ENCODE peak calls at places on chromosomes 13 and 19, in eight cellular contexts. One of them, this sample, is unnamed.

GRCh38 chr19:19956431-19957075 is 55.8 kb downstream of the ZNF93 start:
- DNase-seq in cardiac muscle cell: peak; percentile 4
- DNase-seq in AG04449: no peak
- DNase-seq in IMR-90: no peak
- DNase-seq in choroid plexus epithelial cell: no peak
- DNase-seq in breast epithelium: no peak
- DNase-seq in foreskin fibroblast: no peak
- DNase-seq in tibial nerve: no peak
- DNase-seq in this sample: no peak

GRCh38 chr19:11452814-11453335 is 17.4 kb downstream of the PRKCSH start:
- DNase-seq in AG04449: no peak
- DNase-seq in tibial nerve: no peak
- DNase-seq in breast epithelium: no peak
- DNase-seq in IMR-90: no peak
- DNase-seq in choroid plexus epithelial cell: no peak
- DNase-seq in cardiac muscle cell: no peak
- DNase-seq in foreskin fibroblast: no peak
- DNase-seq in this sample: no peak

GRCh38 chr13:41459754-41460111 is 2.4 kb downstream of the RGCC start:
- DNase-seq in AG04449: no peak
- DNase-seq in tibial nerve: no peak
- DNase-seq in cardiac muscle cell: no peak
- DNase-seq in breast epithelium: no peak
- DNase-seq in IMR-90: no peak
- DNase-seq in choroid plexus epithelial cell: no peak
- DNase-seq in foreskin fibroblast: no peak
- DNase-seq in this sample: no peak

GRCh38 chr13:83377486-83377885 is 504.8 kb downstream of the SLITRK1 start:
- DNase-seq in IMR-90: peak; percentile 72
- DNase-seq in cardiac muscle cell: no peak
- DNase-seq in foreskin fibroblast: peak; percentile 15
- DNase-seq in choroid plexus epithelial cell: peak; percentile 64
- DNase-seq in AG04449: no peak
- DNase-seq in breast epithelium: no peak
- DNase-seq in tibial nerve: no peak
- DNase-seq in this sample: no peak

GRCh38 chr13:46170687-46171086 is 11.3 kb downstream of the LCP1 start:
- DNase-seq in tibial nerve: no peak
- DNase-seq in breast epithelium: no peak
- DNase-seq in IMR-90: no peak
- DNase-seq in AG04449: no peak
- DNase-seq in cardiac muscle cell: peak; percentile 8
- DNase-seq in choroid plexus epithelial cell: peak; percentile 68
- DNase-seq in foreskin fibroblast: no peak
- DNase-seq in this sample: no peak

GRCh38 chr13:98570929-98571372 is 6.0 kb downstream of the STK24 start:
- DNase-seq in breast epithelium: no peak
- DNase-seq in cardiac muscle cell: no peak
- DNase-seq in AG04449: no peak
- DNase-seq in tibial nerve: no peak
- DNase-seq in IMR-90: no peak
- DNase-seq in foreskin fibroblast: no peak
- DNase-seq in choroid plexus epithelial cell: peak; percentile 35
- DNase-seq in this sample: no peak

GRCh38 chr19:3382460-3383100 is 16.2 kb downstream of the NFIC start:
- DNase-seq in IMR-90: no peak
- DNase-seq in cardiac muscle cell: no peak
- DNase-seq in tibial nerve: no peak
- DNase-seq in AG04449: no peak
- DNase-seq in choroid plexus epithelial cell: no peak
- DNase-seq in foreskin fibroblast: no peak
- DNase-seq in breast epithelium: no peak
- DNase-seq in this sample: no peak

GRCh38 chr19:3725640-3726310 is 17.6 kb downstream of the TJP3 start:
- DNase-seq in AG04449: no peak
- DNase-seq in IMR-90: no peak
- DNase-seq in choroid plexus epithelial cell: peak; percentile 19
- DNase-seq in foreskin fibroblast: no peak
- DNase-seq in cardiac muscle cell: peak; percentile 25
- DNase-seq in breast epithelium: peak; percentile 79
- DNase-seq in tibial nerve: no peak
- DNase-seq in this sample: peak; percentile 41

GRCh38 chr19:35788205-35788960 is 13.0 kb downstream of the ARHGAP33 start:
- DNase-seq in tibial nerve: no peak
- DNase-seq in cardiac muscle cell: no peak
- DNase-seq in choroid plexus epithelial cell: no peak
- DNase-seq in breast epithelium: no peak
- DNase-seq in IMR-90: no peak
- DNase-seq in AG04449: no peak
- DNase-seq in foreskin fibroblast: no peak
- DNase-seq in this sample: no peak

GRCh38 chr19:33661336-33661735 is 39.6 kb downstream of the CHST8 start:
- DNase-seq in AG04449: no peak
- DNase-seq in foreskin fibroblast: no peak
- DNase-seq in breast epithelium: no peak
- DNase-seq in IMR-90: no peak
- DNase-seq in cardiac muscle cell: no peak
- DNase-seq in choroid plexus epithelial cell: no peak
- DNase-seq in tibial nerve: no peak
- DNase-seq in this sample: no peak

GRCh38 chr19:802888-803561 is 5.8 kb downstream of the PTBP1 start:
- DNase-seq in AG04449: no peak
- DNase-seq in cardiac muscle cell: peak; percentile 31
- DNase-seq in breast epithelium: no peak
- DNase-seq in foreskin fibroblast: no peak
- DNase-seq in choroid plexus epithelial cell: no peak
- DNase-seq in IMR-90: no peak
- DNase-seq in tibial nerve: no peak
- DNase-seq in this sample: peak; percentile 44

GRCh38 chr19:49497790-49498106 is 1.5 kb downstream of the RPS11 start:
- DNase-seq in AG04449: no peak
- DNase-seq in choroid plexus epithelial cell: no peak
- DNase-seq in foreskin fibroblast: no peak
- DNase-seq in tibial nerve: no peak
- DNase-seq in cardiac muscle cell: no peak
- DNase-seq in breast epithelium: no peak
- DNase-seq in IMR-90: no peak
- DNase-seq in this sample: no peak

GRCh38 chr19:3721900-3722442 is 13.8 kb downstream of the TJP3 start:
- DNase-seq in choroid plexus epithelial cell: no peak
- DNase-seq in cardiac muscle cell: no peak
- DNase-seq in foreskin fibroblast: no peak
- DNase-seq in breast epithelium: no peak
- DNase-seq in tibial nerve: no peak
- DNase-seq in IMR-90: no peak
- DNase-seq in AG04449: no peak
- DNase-seq in this sample: no peak

GRCh38 chr13:100298691-100299090 is 209.8 kb downstream of the PCCA start:
- DNase-seq in IMR-90: no peak
- DNase-seq in tibial nerve: no peak
- DNase-seq in foreskin fibroblast: no peak
- DNase-seq in cardiac muscle cell: no peak
- DNase-seq in breast epithelium: no peak
- DNase-seq in AG04449: no peak
- DNase-seq in choroid plexus epithelial cell: peak; percentile 23
- DNase-seq in this sample: no peak

GRCh38 chr13:43573361-43573740 is 213.4 kb downstream of the ENOX1 start:
- DNase-seq in cardiac muscle cell: no peak
- DNase-seq in choroid plexus epithelial cell: peak; percentile 45
- DNase-seq in foreskin fibroblast: no peak
- DNase-seq in AG04449: no peak
- DNase-seq in tibial nerve: no peak
- DNase-seq in breast epithelium: no peak
- DNase-seq in IMR-90: no peak
- DNase-seq in this sample: no peak

GRCh38 chr13:93786846-93787245 is 560.2 kb downstream of the GPC6 start:
- DNase-seq in breast epithelium: no peak
- DNase-seq in foreskin fibroblast: no peak
- DNase-seq in AG04449: no peak
- DNase-seq in IMR-90: no peak
- DNase-seq in cardiac muscle cell: no peak
- DNase-seq in tibial nerve: no peak
- DNase-seq in choroid plexus epithelial cell: peak; percentile 57
- DNase-seq in this sample: no peak

GRCh38 chr13:27182844-27183497 is 11.4 kb upstream of the USP12 start:
- DNase-seq in foreskin fibroblast: peak; percentile 97
- DNase-seq in tibial nerve: peak; percentile 28
- DNase-seq in cardiac muscle cell: peak; percentile 35
- DNase-seq in breast epithelium: peak; percentile 57
- DNase-seq in AG04449: no peak
- DNase-seq in IMR-90: peak; percentile 95
- DNase-seq in choroid plexus epithelial cell: peak; percentile 56
- DNase-seq in this sample: no peak

GRCh38 chr13:112849500-112849899 is 119.5 kb upstream of the MCF2L start:
- DNase-seq in breast epithelium: no peak
- DNase-seq in tibial nerve: no peak
- DNase-seq in AG04449: no peak
- DNase-seq in foreskin fibroblast: no peak
- DNase-seq in IMR-90: peak; percentile 16
- DNase-seq in cardiac muscle cell: no peak
- DNase-seq in choroid plexus epithelial cell: peak; percentile 27
- DNase-seq in this sample: no peak

GRCh38 chr19:7869453-7869909 is 4.7 kb downstream of the PRR36 start:
- DNase-seq in choroid plexus epithelial cell: peak; percentile 51
- DNase-seq in breast epithelium: peak; percentile 80
- DNase-seq in cardiac muscle cell: peak; percentile 84
- DNase-seq in foreskin fibroblast: no peak
- DNase-seq in tibial nerve: no peak
- DNase-seq in IMR-90: peak; percentile 28
- DNase-seq in AG04449: no peak
- DNase-seq in this sample: peak; percentile 79
- TF ChIP-seq CTCF in choroid plexus epithelial cell: no peak
- TF ChIP-seq CTCF in breast epithelium: no peak
- TF ChIP-seq CTCF in cardiac muscle cell: no peak
- TF ChIP-seq CTCF in foreskin fibroblast: no peak
- TF ChIP-seq CTCF in tibial nerve: no peak
- TF ChIP-seq CTCF in IMR-90: no peak
- TF ChIP-seq CTCF in AG04449: peak; percentile 1
- TF ChIP-seq CTCF in this sample: no peak

GRCh38 chr19:42289556-42290041 is 12.3 kb upstream of the PRR19 start:
- DNase-seq in IMR-90: no peak
- DNase-seq in choroid plexus epithelial cell: no peak
- DNase-seq in breast epithelium: no peak
- DNase-seq in tibial nerve: no peak
- DNase-seq in foreskin fibroblast: no peak
- DNase-seq in AG04449: no peak
- DNase-seq in cardiac muscle cell: no peak
- DNase-seq in this sample: no peak

GRCh38 chr19:42291437-42291815 is 10.5 kb upstream of the PRR19 start:
- DNase-seq in tibial nerve: no peak
- DNase-seq in cardiac muscle cell: no peak
- DNase-seq in breast epithelium: no peak
- DNase-seq in choroid plexus epithelial cell: no peak
- DNase-seq in IMR-90: no peak
- DNase-seq in foreskin fibroblast: no peak
- DNase-seq in AG04449: no peak
- DNase-seq in this sample: no peak

GRCh38 chr19:42290136-42290522 is 11.8 kb upstream of the PRR19 start:
- DNase-seq in AG04449: no peak
- DNase-seq in IMR-90: no peak
- DNase-seq in cardiac muscle cell: no peak
- DNase-seq in foreskin fibroblast: no peak
- DNase-seq in breast epithelium: no peak
- DNase-seq in tibial nerve: no peak
- DNase-seq in choroid plexus epithelial cell: no peak
- DNase-seq in this sample: no peak

GRCh38 chr19:42292042-42292960 is 9.6 kb upstream of the PRR19 start:
- DNase-seq in choroid plexus epithelial cell: no peak
- DNase-seq in AG04449: no peak
- DNase-seq in foreskin fibroblast: no peak
- DNase-seq in breast epithelium: no peak
- DNase-seq in tibial nerve: no peak
- DNase-seq in cardiac muscle cell: no peak
- DNase-seq in IMR-90: no peak
- DNase-seq in this sample: no peak

GRCh38 chr19:42290523-42291436 is 11.2 kb upstream of the PRR19 start:
- DNase-seq in foreskin fibroblast: no peak
- DNase-seq in AG04449: no peak
- DNase-seq in breast epithelium: no peak
- DNase-seq in IMR-90: no peak
- DNase-seq in tibial nerve: no peak
- DNase-seq in choroid plexus epithelial cell: no peak
- DNase-seq in cardiac muscle cell: peak; percentile 52
- DNase-seq in this sample: peak; percentile 64
- TF ChIP-seq CTCF in foreskin fibroblast: peak; percentile 51
- TF ChIP-seq CTCF in AG04449: peak; percentile 60
- TF ChIP-seq CTCF in breast epithelium: peak; percentile 32
- TF ChIP-seq CTCF in IMR-90: peak; percentile 68
- TF ChIP-seq CTCF in tibial nerve: peak; percentile 53
- TF ChIP-seq CTCF in choroid plexus epithelial cell: peak; percentile 38
- TF ChIP-seq CTCF in cardiac muscle cell: peak; percentile 46
- TF ChIP-seq CTCF in this sample: peak; percentile 59

GRCh38 chr19:27746691-27747380 is 1466.1 kb downstream of the UQCRFS1 start:
- DNase-seq in AG04449: no peak
- DNase-seq in choroid plexus epithelial cell: peak; percentile 46
- DNase-seq in breast epithelium: peak; percentile 59
- DNase-seq in tibial nerve: no peak
- DNase-seq in cardiac muscle cell: peak; percentile 21
- DNase-seq in foreskin fibroblast: peak; percentile 10
- DNase-seq in IMR-90: peak; percentile 1
- DNase-seq in this sample: peak; percentile 30
- TF ChIP-seq CTCF in AG04449: no peak
- TF ChIP-seq CTCF in choroid plexus epithelial cell: peak; percentile 47
- TF ChIP-seq CTCF in breast epithelium: no peak
- TF ChIP-seq CTCF in tibial nerve: no peak
- TF ChIP-seq CTCF in cardiac muscle cell: peak; percentile 9
- TF ChIP-seq CTCF in foreskin fibroblast: peak; percentile 2
- TF ChIP-seq CTCF in IMR-90: no peak
- TF ChIP-seq CTCF in this sample: no peak

GRCh38 chr13:114236224-114236623 is 1.5 kb downstream of the CDC16 start:
- DNase-seq in AG04449: no peak
- DNase-seq in foreskin fibroblast: no peak
- DNase-seq in breast epithelium: no peak
- DNase-seq in cardiac muscle cell: no peak
- DNase-seq in tibial nerve: no peak
- DNase-seq in IMR-90: no peak
- DNase-seq in choroid plexus epithelial cell: no peak
- DNase-seq in this sample: no peak

GRCh38 chr13:114234266-114234644 is 442 bp upstream of the CDC16 start:
- DNase-seq in breast epithelium: no peak
- DNase-seq in IMR-90: no peak
- DNase-seq in choroid plexus epithelial cell: no peak
- DNase-seq in cardiac muscle cell: no peak
- DNase-seq in tibial nerve: no peak
- DNase-seq in AG04449: no peak
- DNase-seq in foreskin fibroblast: no peak
- DNase-seq in this sample: no peak

GRCh38 chr13:114237415-114238112 is 2.9 kb downstream of the CDC16 start:
- DNase-seq in cardiac muscle cell: no peak
- DNase-seq in foreskin fibroblast: no peak
- DNase-seq in AG04449: no peak
- DNase-seq in tibial nerve: no peak
- DNase-seq in choroid plexus epithelial cell: no peak
- DNase-seq in breast epithelium: no peak
- DNase-seq in IMR-90: no peak
- DNase-seq in this sample: no peak

GRCh38 chr13:114235697-114236096 is 1.0 kb downstream of the CDC16 start:
- DNase-seq in tibial nerve: no peak
- DNase-seq in AG04449: no peak
- DNase-seq in breast epithelium: no peak
- DNase-seq in foreskin fibroblast: no peak
- DNase-seq in choroid plexus epithelial cell: peak; percentile 14
- DNase-seq in IMR-90: no peak
- DNase-seq in cardiac muscle cell: no peak
- DNase-seq in this sample: no peak

GRCh38 chr13:114234645-114235421 is at the start of gene CDC16:
- DNase-seq in tibial nerve: peak; percentile 89
- DNase-seq in cardiac muscle cell: peak; percentile 90
- DNase-seq in foreskin fibroblast: peak; percentile 91
- DNase-seq in AG04449: peak; percentile 29
- DNase-seq in choroid plexus epithelial cell: peak; percentile 91
- DNase-seq in IMR-90: peak; percentile 89
- DNase-seq in breast epithelium: peak; percentile 91
- DNase-seq in this sample: peak; percentile 86
- TF ChIP-seq CTCF in tibial nerve: peak; percentile 45
- TF ChIP-seq CTCF in cardiac muscle cell: no peak
- TF ChIP-seq CTCF in foreskin fibroblast: no peak
- TF ChIP-seq CTCF in AG04449: peak; percentile 21
- TF ChIP-seq CTCF in choroid plexus epithelial cell: no peak
- TF ChIP-seq CTCF in IMR-90: no peak
- TF ChIP-seq CTCF in breast epithelium: no peak
- TF ChIP-seq CTCF in this sample: no peak

This sample was measured in nephron progenitor cell.